ENCODE peak calls at places on chromosomes 6 and 20, in six cellular contexts. B, J, N, X, I and R are unnamed samples.

GRCh38 chr20:41345729-41346067 is 5.1 kb downstream of the LPIN3 start:
- DNase-seq in B (no peak), J (no peak), N (no peak), X (no peak), I (no peak), R (no peak)

GRCh38 chr6:52180787-52181558 is 5.2 kb upstream of the IL17A start:
- DNase-seq in B (no peak), J (no peak), N (no peak), X (no peak), I (no peak), R (no peak)

GRCh38 chr6:98841114-98841513 is 6.7 kb downstream of the POU3F2 start:
- DNase-seq in B (no peak), J (no peak), N (no peak), X (no peak), I (no peak), R (no peak)

GRCh38 chr6:48068326-48069191 is 42.4 kb downstream of the PTCHD4 start:
- DNase-seq in B (no peak), J (no peak), N (no peak), X (no peak), I (no peak), R (no peak)

GRCh38 chr20:22471156-22471836 is 113.1 kb downstream of the FOXA2 start:
- DNase-seq in B (no peak), J (no peak), N (no peak), X (no peak), I (no peak), R (no peak)

GRCh38 chr20:35006009-35006408 is 50.3 kb downstream of the MYH7B start:
- DNase-seq in B (no peak), J (no peak), N (no peak), X (no peak), I (no peak), R (no peak)

GRCh38 chr6:99426454-99426762 is 1.3 kb upstream of the PNISR start:
- DNase-seq in B (no peak), J (no peak), N (peak), X (no peak), I (no peak), R (no peak)

GRCh38 chr6:134235937-134236751 is 81.8 kb downstream of the SGK1 start:
- DNase-seq in B (peak), J (no peak), N (peak), X (no peak), I (peak), R (peak)

GRCh38 chr6:134061440-134061839 is 9.0 kb upstream of the SLC2A12 start:
- DNase-seq in B (no peak), J (no peak), N (no peak), X (peak), I (no peak), R (no peak)

GRCh38 chr20:38859070-38859690 is 53.7 kb downstream of the PPP1R16B start:
- DNase-seq in B (no peak), J (no peak), N (no peak), X (no peak), I (no peak), R (no peak)

GRCh38 chr6:15536201-15536955 is 126.5 kb downstream of the DTNBP1 start:
- DNase-seq in B (no peak), J (no peak), N (peak), X (no peak), I (no peak), R (no peak)

GRCh38 chr6:112291161-112291762 is 36.9 kb upstream of the LAMA4 start:
- DNase-seq in B (no peak), J (no peak), N (peak), X (no peak), I (no peak), R (no peak)

GRCh38 chr6:26158581-26159416 is 71.6 kb downstream of the HFE start:
- DNase-seq in B (no peak), J (peak), N (peak), X (peak), I (peak), R (no peak)

GRCh38 chr20:32975698-32976674 is 28.2 kb downstream of the SUN5 start:
- DNase-seq in B (no peak), J (no peak), N (no peak), X (peak), I (no peak), R (no peak)

GRCh38 chr6:105459884-105460283 is 57.0 kb upstream of the PREP start:
- DNase-seq in B (no peak), J (no peak), N (peak), X (no peak), I (peak), R (peak)

GRCh38 chr20:3251806-3252205 is 12.8 kb upstream of the SLC4A11 start:
- DNase-seq in B (no peak), J (no peak), N (peak), X (peak), I (no peak), R (no peak)

GRCh38 chr6:72386324-72386723 is 235.5 kb upstream of the KCNQ5 start:
- DNase-seq in B (no peak), J (no peak), N (peak), X (no peak), I (peak), R (no peak)

GRCh38 chr20:973785-974194 is 28.3 kb downstream of the RSPO4 start:
- DNase-seq in B (no peak), J (no peak), N (peak), X (no peak), I (peak), R (peak)

GRCh38 chr6:145310116-145310515 is 425.2 kb downstream of the EPM2A start:
- DNase-seq in B (peak), J (no peak), N (peak), X (no peak), I (no peak), R (peak)

GRCh38 chr6:40537446-40537845 is 49.7 kb downstream of the LRFN2 start:
- DNase-seq in B (no peak), J (no peak), N (no peak), X (no peak), I (no peak), R (no peak)

GRCh38 chr6:161273356-161273751 is 507 bp downstream of the AGPAT4 start:
- DNase-seq in B (no peak), J (no peak), N (peak), X (no peak), I (peak), R (peak)

GRCh38 chr6:160128125-160128683 is 6.6 kb downstream of the SLC22A1 start:
- DNase-seq in B (no peak), J (no peak), N (no peak), X (no peak), I (no peak), R (no peak)

GRCh38 chr20:16713056-16713455 is 16.8 kb upstream of the SNRPB2 start:
- DNase-seq in B (no peak), J (no peak), N (no peak), X (no peak), I (no peak), R (no peak)

GRCh38 chr6:90154666-90155065 is 142.0 kb downstream of the BACH2 start:
- DNase-seq in B (no peak), J (no peak), N (no peak), X (no peak), I (no peak), R (no peak)

GRCh38 chr6:88494401-88495140 is 328.4 kb upstream of the CNR1 start:
- DNase-seq in B (no peak), J (no peak), N (no peak), X (no peak), I (no peak), R (no peak)

GRCh38 chr6:84282566-84282965 is 55.1 kb upstream of the CEP162 start:
- DNase-seq in B (no peak), J (no peak), N (peak), X (no peak), I (no peak), R (peak)

GRCh38 chr6:15310680-15311079 is 64.8 kb downstream of the JARID2 start:
- DNase-seq in B (no peak), J (no peak), N (no peak), X (no peak), I (no peak), R (no peak)

GRCh38 chr6:44054635-44055559 is 72.4 kb downstream of the MRPL14 start:
- DNase-seq in B (no peak), J (no peak), N (no peak), X (no peak), I (no peak), R (peak)

GRCh38 chr20:31544600-31544999 is 30.4 kb downstream of the HM13 start:
- DNase-seq in B (no peak), J (no peak), N (no peak), X (no peak), I (no peak), R (no peak)

GRCh38 chr20:31547720-31548298 is 33.6 kb downstream of the HM13 start:
- DNase-seq in B (no peak), J (no peak), N (no peak), X (no peak), I (no peak), R (no peak)

GRCh38 chr20:31548823-31549512 is 34.7 kb downstream of the HM13 start:
- DNase-seq in B (no peak), J (no peak), N (no peak), X (no peak), I (no peak), R (no peak)

GRCh38 chr20:31549513-31549880 is 35.3 kb downstream of the HM13 start:
- DNase-seq in B (no peak), J (no peak), N (no peak), X (no peak), I (no peak), R (no peak)

DNA sequence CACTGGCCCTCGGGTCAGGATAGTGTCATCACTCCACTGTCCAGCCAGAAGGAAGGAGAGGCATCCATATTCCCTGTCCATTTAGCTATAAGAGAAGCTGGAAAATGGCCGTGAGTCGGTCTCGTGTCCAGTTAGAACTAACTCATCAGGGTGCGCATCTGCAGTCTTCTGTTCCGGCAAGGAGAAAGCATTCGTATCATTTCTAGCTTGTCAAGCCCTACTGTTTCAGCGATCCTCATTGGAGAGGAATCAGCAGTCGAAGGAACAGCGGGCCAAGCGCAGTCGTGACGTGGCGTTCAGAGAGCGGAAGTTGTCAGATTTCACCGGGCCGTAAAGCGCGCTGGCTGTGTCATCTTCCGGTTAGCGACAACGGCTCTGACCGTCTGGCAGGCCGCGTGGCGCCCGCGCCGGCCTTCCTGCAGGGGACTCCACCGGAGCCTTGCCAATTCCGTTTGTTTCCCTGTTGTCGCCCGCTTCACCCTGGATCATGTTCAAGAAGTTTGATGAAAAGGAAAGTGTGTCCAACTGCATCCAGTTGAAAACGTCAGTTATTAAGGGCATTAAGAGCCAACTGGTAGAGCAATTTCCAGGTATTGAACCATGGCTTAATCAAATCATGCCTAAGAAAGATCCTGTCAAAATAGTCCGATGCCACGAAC is 32.9 kb downstream of the HM13 start:
- DNase-seq in B (peak), J (peak), N (peak), X (peak), I (peak), R (peak)
- H3K4me3 ChIP-seq in B (peak), J (peak), N (peak), X (peak), I (peak), R (peak)

DNA sequence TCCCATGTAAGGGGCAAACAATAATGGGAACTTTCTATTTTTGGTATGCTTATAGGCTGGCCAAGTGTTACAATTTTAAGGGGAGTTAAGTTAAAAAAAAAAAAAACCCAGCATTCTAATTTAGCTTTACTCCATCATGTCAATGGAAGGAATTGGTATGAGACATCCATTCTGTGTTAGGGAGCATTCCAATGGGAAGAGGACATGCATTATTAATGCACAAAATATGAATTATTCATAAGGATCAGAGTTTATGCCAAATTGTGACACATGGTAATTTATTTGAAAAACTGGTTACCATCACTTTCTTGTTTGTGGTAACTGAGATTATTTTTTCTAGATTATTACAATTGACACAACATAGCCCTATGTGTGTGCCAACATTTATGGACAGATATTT is 2.2 kb downstream of the DOK5 start:
- DNase-seq in B (no peak), J (no peak), N (no peak), X (no peak), I (no peak), R (no peak)
- H3K4me3 ChIP-seq in B (no peak), J (no peak), N (no peak), X (peak), I (no peak), R (peak)

GRCh38 chr6:131952886-131953509 is 1.8 kb upstream of the CCN2 start:
- DNase-seq in B (no peak), J (no peak), N (no peak), X (no peak), I (no peak), R (no peak)

GRCh38 chr6:131954775-131955107 is 3.6 kb upstream of the CCN2 start:
- DNase-seq in B (peak), J (peak), N (peak), X (peak), I (peak), R (peak)

GRCh38 chr6:131955876-131956275 is 4.7 kb upstream of the CCN2 start:
- DNase-seq in B (no peak), J (no peak), N (no peak), X (no peak), I (no peak), R (no peak)

GRCh38 chr6:131954099-131954774 is 3.1 kb upstream of the CCN2 start:
- DNase-seq in B (no peak), J (no peak), N (peak), X (no peak), I (peak), R (no peak)

GRCh38 chr6:131955192-131955591 is 4.0 kb upstream of the CCN2 start:
- DNase-seq in B (no peak), J (no peak), N (no peak), X (no peak), I (no peak), R (no peak)
- H3K4me3 ChIP-seq in B (no peak), J (no peak), N (no peak), X (peak), I (no peak), R (no peak)

DNA sequence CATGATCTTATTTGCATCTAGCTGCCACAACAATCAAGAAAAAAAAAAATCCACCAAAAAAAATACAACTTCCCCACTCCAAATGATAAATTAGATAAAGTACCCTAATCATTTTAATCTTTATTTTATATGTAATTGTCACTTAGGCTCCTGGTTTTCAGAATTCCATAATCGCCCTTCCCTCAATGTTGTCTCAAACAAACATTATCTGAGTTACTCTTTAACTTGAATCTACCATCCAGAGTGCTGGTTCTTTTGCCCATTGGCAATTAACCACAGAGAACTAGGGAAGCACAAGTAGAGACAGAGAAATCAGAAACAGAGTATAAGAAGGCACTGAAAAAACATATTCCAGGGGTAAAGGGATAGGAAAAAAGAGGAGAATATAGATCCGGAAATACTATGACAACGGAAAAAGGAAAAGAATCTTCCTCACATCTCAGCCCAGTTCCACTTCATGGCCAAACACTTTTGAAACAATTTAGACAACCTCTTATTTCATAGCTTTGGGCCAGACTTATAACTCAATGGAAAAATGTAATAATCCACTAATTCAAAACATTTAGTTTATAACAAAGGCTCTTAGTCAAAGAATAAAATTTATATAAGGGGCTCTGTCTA is 861 bp upstream of the NHSL1 start:
- DNase-seq in B (no peak), J (no peak), N (no peak), X (no peak), I (no peak), R (no peak)
- H3K4me3 ChIP-seq in B (no peak), J (no peak), N (no peak), X (no peak), I (no peak), R (no peak)

DNA sequence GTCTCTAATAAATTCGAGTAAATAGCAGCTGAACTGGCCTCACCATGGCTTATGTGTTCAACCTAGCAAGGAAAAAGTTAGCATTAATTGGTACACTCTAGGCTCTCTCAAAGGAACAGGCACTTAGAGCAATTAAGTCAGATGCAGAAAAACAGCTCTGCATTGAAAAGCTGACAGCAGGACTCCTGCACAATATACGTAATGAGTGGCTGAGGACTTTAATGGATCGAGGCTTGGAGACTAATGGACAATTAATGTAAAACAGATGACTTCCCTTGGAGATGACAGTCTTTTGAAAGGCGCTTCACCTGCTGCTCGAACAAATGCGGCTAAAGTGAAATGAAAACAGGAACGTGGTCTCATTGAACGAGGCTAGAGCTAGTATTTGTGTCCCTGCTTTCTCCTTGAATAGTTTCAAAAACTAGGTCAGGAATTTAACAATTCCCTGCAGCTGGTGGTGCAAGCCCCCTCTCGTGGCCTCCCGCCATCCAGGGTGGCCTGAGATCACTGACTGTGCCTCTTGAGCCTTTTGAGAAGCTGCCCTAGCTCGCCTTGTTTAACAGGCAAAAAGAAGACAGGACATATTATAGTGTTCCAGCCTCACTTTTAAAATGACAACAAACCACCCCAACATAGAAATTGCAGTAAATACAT is 137.1 kb downstream of the ELOVL4 start:
- DNase-seq in B (no peak), J (no peak), N (no peak), X (no peak), I (no peak), R (no peak)
- H3K4me3 ChIP-seq in B (no peak), J (no peak), N (no peak), X (no peak), I (no peak), R (no peak)

GRCh38 chr20:10448270-10449156 is 13.4 kb downstream of the SLX4IP start:
- DNase-seq in B (no peak), J (no peak), N (peak), X (no peak), I (no peak), R (no peak)

GRCh38 chr20:10449270-10449669 is 14.2 kb downstream of the SLX4IP start:
- DNase-seq in B (no peak), J (no peak), N (no peak), X (no peak), I (no peak), R (no peak)

GRCh38 chr20:10443936-10444335 is 8.8 kb downstream of the SLX4IP start:
- DNase-seq in B (no peak), J (no peak), N (no peak), X (no peak), I (no peak), R (no peak)

GRCh38 chr20:10445758-10446157 is 10.7 kb downstream of the SLX4IP start:
- DNase-seq in B (no peak), J (no peak), N (no peak), X (no peak), I (no peak), R (no peak)

GRCh38 chr20:10447028-10447427 is 11.9 kb downstream of the SLX4IP start:
- DNase-seq in B (peak), J (no peak), N (peak), X (no peak), I (peak), R (no peak)
- H3K4me3 ChIP-seq in B (peak), J (no peak), N (no peak), X (no peak), I (no peak), R (peak)

DNA sequence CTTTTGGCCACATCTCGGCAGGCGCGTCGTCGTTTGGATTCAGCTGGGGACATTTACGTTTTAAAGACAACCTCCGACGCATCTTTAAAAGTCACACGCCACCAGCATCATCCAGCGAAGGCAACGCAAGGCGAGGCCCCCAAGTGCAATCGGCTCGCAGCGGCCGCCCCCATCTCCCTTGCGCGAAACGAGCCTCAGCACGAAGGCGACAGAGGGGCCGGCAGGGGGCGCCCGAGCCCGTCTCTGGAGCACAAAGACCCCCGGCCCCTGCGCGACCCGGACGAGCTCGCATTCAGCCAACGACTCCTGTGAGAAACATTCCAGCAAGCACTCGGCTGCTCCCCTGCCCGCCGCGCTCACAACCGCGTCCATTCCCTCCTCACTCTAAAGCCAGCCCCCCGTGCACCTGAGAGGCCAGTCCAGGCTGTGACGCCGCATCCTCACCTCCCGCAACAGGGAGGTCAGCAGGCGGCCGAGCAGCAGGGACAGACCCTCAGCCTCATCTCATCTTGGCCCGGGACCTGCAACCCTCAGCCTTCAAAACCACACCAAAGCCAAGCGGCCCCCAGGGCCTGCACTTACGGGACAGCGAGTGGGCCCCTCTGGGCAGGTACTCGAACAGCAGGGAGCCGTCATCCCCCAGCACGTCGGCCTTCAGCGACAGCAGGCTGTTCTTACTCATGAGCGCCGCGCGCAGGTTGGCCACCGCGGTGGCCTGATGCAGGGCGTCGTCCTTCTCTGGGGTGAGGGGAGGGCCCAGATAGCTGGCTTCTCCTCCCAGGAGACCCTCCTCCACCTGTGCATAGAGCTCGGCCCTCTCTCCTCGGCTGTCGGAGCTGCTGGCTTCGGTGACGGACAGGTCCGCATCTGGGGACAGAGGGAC is 35.8 kb downstream of the SLC2A4RG start:
- DNase-seq in B (no peak), J (no peak), N (peak), X (no peak), I (peak), R (peak)
- H3K4me3 ChIP-seq in B (peak), J (peak), N (no peak), X (peak), I (peak), R (peak)

GRCh38 chr6:70282906-70283461 is 19.9 kb downstream of the COL9A1 start:
- DNase-seq in B (no peak), J (no peak), N (no peak), X (no peak), I (no peak), R (no peak)
- H3K4me3 ChIP-seq in B (no peak), J (no peak), N (peak), X (peak), I (no peak), R (no peak)